ENCODE peak calls at places on chromosomes 3 and 15, in seven cellular contexts. P is stomach; X is CD8-positive, alpha-beta T cell; A is CD4-positive, alpha-beta memory T cell; C is ascending aorta; G is H1; H is A549. S is an unnamed sample. For H3K9me3, the result is how much of the 10 kb centered on the place peaks cover.

GRCh38 chr3:31952205-31952604 is 28.9 kb downstream of the OSBPL10 start:
- DNase-seq in P (no peak), X (no peak), A (no peak), C (no peak), G (no peak), H (no peak), S (peak)

GRCh38 chr3:192899540-192899982 is 18.1 kb downstream of the MB21D2 start:
- DNase-seq in P (no peak), X (no peak), A (no peak), C (no peak), G (no peak), H (peak), S (no peak)

GRCh38 chr3:57227930-57228733 is 603 bp downstream of the APPL1 start:
- DNase-seq in P (peak), X (peak), A (peak), C (peak), G (no peak), H (peak), S (peak)

GRCh38 chr15:78457101-78457500 is 19.1 kb downstream of the IREB2 start:
- DNase-seq in P (no peak), X (no peak), A (no peak), C (no peak), G (no peak), H (peak), S (no peak)

GRCh38 chr3:115784739-115785571 is 161.6 kb downstream of the GAP43 start:
- DNase-seq in P (no peak), X (no peak), A (no peak), C (no peak), G (no peak), H (no peak), S (peak)

GRCh38 chr3:11085078-11085840 is 69.0 kb upstream of the HRH1 start:
- DNase-seq in P (no peak), X (no peak), A (no peak), C (no peak), G (no peak), H (no peak), S (no peak)

GRCh38 chr15:67240235-67241131 is 14.0 kb downstream of the AAGAB start:
- DNase-seq in P (peak), X (peak), A (peak), C (no peak), G (no peak), H (peak), S (no peak)

GRCh38 chr3:123773681-123774431 is 110.3 kb downstream of the MYLK start:
- DNase-seq in P (no peak), X (no peak), A (no peak), C (peak), G (no peak), H (no peak), S (no peak)

GRCh38 chr3:195916291-195916690 is 7.9 kb upstream of the TNK2 start:
- DNase-seq in P (no peak), X (no peak), A (no peak), C (peak), G (no peak), H (no peak), S (no peak)

GRCh38 chr15:31397851-31398661 is 71.4 kb downstream of the KLF13 start:
- DNase-seq in P (no peak), X (no peak), A (no peak), C (peak), G (no peak), H (no peak), S (no peak)

GRCh38 chr15:72994778-72995177 is 57.5 kb upstream of the NEO1 start:
- DNase-seq in P (peak), X (no peak), A (no peak), C (no peak), G (no peak), H (no peak), S (no peak)

GRCh38 chr3:53045107-53045783 is 628 bp downstream of the SFMBT1 start:
- DNase-seq in P (peak), X (peak), A (peak), C (peak), G (no peak), H (peak), S (peak)

GRCh38 chr3:130850846-130851245 is 43.0 kb upstream of the ATP2C1 start:
- DNase-seq in P (no peak), X (no peak), A (no peak), C (no peak), G (no peak), H (no peak), S (peak)

GRCh38 chr15:95528920-95529319 is 801.6 kb upstream of the NR2F2 start:
- DNase-seq in P (no peak), X (no peak), A (no peak), C (no peak), G (no peak), H (no peak), S (no peak)

GRCh38 chr3:130907966-130908365 is 14.1 kb downstream of the ATP2C1 start:
- DNase-seq in P (no peak), X (no peak), A (peak), C (no peak), G (no peak), H (no peak), S (peak)

GRCh38 chr3:167829057-167829456 is 93.5 kb downstream of the SERPINI1 start:
- DNase-seq in P (no peak), X (no peak), A (no peak), C (no peak), G (no peak), H (no peak), S (no peak)

GRCh38 chr15:90126457-90127435 is 24.5 kb upstream of the IDH2 start:
- DNase-seq in P (peak), X (no peak), A (no peak), C (no peak), G (no peak), H (peak), S (no peak)

GRCh38 chr15:39629376-39629775 is 48.5 kb downstream of the THBS1 start:
- DNase-seq in P (no peak), X (peak), A (peak), C (no peak), G (no peak), H (no peak), S (peak)

GRCh38 chr3:33911525-33912322 is 113.3 kb downstream of the PDCD6IP start:
- DNase-seq in P (no peak), X (no peak), A (no peak), C (no peak), G (no peak), H (peak), S (no peak)

GRCh38 chr3:64289622-64290021 is 64.4 kb upstream of the PRICKLE2 start:
- DNase-seq in P (no peak), X (no peak), A (no peak), C (no peak), G (no peak), H (no peak), S (no peak)

GRCh38 chr3:52507359-52507758 is 12.2 kb downstream of the STAB1 start:
- DNase-seq in P (no peak), X (no peak), A (no peak), C (no peak), G (no peak), H (peak), S (no peak)

GRCh38 chr3:56633201-56633600 is 49.9 kb downstream of the TASOR start:
- DNase-seq in P (no peak), X (no peak), A (no peak), C (no peak), G (no peak), H (no peak), S (no peak)

GRCh38 chr3:51362476-51362875 is 22.6 kb upstream of the MANF start:
- DNase-seq in P (no peak), X (no peak), A (no peak), C (no peak), G (no peak), H (no peak), S (no peak)

GRCh38 chr3:72932416-72932815 is 44.6 kb downstream of the GXYLT2 start:
- DNase-seq in P (no peak), X (no peak), A (no peak), C (no peak), G (no peak), H (no peak), S (no peak)

GRCh38 chr15:56537881-56538280 is 72.9 kb upstream of the MNS1 start:
- DNase-seq in P (peak), X (peak), A (peak), C (no peak), G (no peak), H (no peak), S (no peak)

GRCh38 chr3:45644467-45645201 is 44.6 kb upstream of the SACM1L start:
- DNase-seq in P (no peak), X (no peak), A (no peak), C (no peak), G (no peak), H (peak), S (no peak)

GRCh38 chr3:130711885-130712284 is 34.7 kb downstream of the PIK3R4 start:
- DNase-seq in P (no peak), X (no peak), A (no peak), C (no peak), G (no peak), H (no peak), S (no peak)

GRCh38 chr15:67185621-67186225 is 68.7 kb downstream of the AAGAB start:
- DNase-seq in P (no peak), X (no peak), A (no peak), C (no peak), G (no peak), H (peak), S (no peak)

GRCh38 chr3:185920168-185920567 is 17.6 kb downstream of the TRA2B start:
- DNase-seq in P (no peak), X (no peak), A (no peak), C (no peak), G (no peak), H (no peak), S (no peak)

GRCh38 chr3:182180646-182181385 is 469.1 kb downstream of the SOX2 start:
- DNase-seq in P (no peak), X (no peak), A (no peak), C (no peak), G (no peak), H (no peak), S (no peak)

GRCh38 chr3:184341925-184342324 is 4.5 kb downstream of the FAM131A start:
- DNase-seq in P (peak), X (no peak), A (no peak), C (no peak), G (no peak), H (no peak), S (no peak)

GRCh38 chr3:195095704-195096036 is 175.3 kb downstream of the XXYLT1 start:
- DNase-seq in P (no peak), X (no peak), A (no peak), C (no peak), G (no peak), H (no peak), S (no peak)

GRCh38 chr3:127448161-127448561 is 142.4 kb downstream of the TPRA1 start:
- DNase-seq in P (peak), X (no peak), A (no peak), C (peak), G (no peak), H (no peak), S (no peak)

GRCh38 chr15:76057332-76058000 is 2.3 kb upstream of the TMEM266 start:
- DNase-seq in P (peak), X (peak), A (peak), C (no peak), G (no peak), H (peak), S (peak)

GRCh38 chr3:65490132-65490531 is 548.6 kb downstream of the MAGI1 start:
- DNase-seq in P (no peak), X (no peak), A (no peak), C (no peak), G (no peak), H (no peak), S (no peak)

GRCh38 chr15:41512078-41512394 is 1.6 kb downstream of the LTK start:
- DNase-seq in P (no peak), X (no peak), A (no peak), C (no peak), G (no peak), H (no peak), S (no peak)
- H3K4me3 ChIP-seq in P (peak), X (peak), A (no peak), C (peak), G (peak), H (no peak), S (peak)

GRCh38 chr3:172616061-172616461 is 92.8 kb upstream of the TNFSF10 start:
- DNase-seq in P (no peak), X (no peak), A (peak), C (no peak), G (no peak), H (no peak), S (no peak)
- H3K9me3 ChIP-seq in P (under half), X (under half), A (under half), C (under half), G (under half), H (under half), S (under half)

GRCh38 chr15:60721232-60721576 is 242.3 kb upstream of the ICE2 start:
- DNase-seq in P (no peak), X (no peak), A (no peak), C (no peak), G (no peak), H (no peak), S (no peak)
- H3K4me3 ChIP-seq in P (no peak), X (peak), A (peak), C (no peak), G (no peak), H (no peak), S (peak)

DNA sequence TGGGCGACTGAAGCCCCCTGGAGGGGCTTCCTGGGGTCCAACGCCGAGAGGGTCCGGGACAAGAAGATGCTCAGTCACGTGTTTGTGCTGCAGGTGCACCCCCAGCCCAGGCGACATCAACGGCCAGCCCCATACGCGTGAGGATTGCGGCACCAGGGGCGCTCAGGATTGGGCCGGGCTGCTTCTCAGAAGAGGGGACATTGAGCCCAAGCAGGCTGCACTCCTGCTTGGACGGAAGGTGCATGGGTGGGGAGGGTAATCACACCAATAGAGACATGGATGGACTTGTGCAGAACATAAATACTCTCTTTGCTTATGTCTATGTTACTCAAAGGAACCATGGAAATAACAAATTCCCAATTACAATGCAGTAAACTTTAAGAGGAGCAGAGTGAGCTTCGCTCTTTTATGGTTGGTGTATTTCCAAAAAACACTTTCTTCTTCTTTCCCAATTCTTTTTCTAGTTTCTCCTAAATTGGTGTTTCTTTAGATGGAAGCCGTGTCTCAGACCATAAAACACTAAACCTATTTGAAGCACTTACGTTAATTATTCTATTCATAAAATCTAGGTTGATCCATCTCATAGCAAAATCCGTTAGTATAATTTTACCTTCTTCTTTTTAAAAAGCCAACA is 182.7 kb downstream of the GOLGA6L6 start:
- DNase-seq in P (no peak), X (no peak), A (no peak), C (no peak), G (no peak), H (peak), S (no peak)
- H3K9me3 ChIP-seq in P (under half), X (under half), A (under half), C (under half), G (under half), H (under half), S (under half)

GRCh38 chr3:76497636-76498035 is 542.3 kb upstream of the ROBO2 start:
- DNase-seq in P (no peak), X (no peak), A (no peak), C (no peak), G (peak), H (no peak), S (no peak)

GRCh38 chr3:76500746-76501275 is 539.1 kb upstream of the ROBO2 start:
- DNase-seq in P (no peak), X (no peak), A (no peak), C (no peak), G (no peak), H (no peak), S (no peak)

GRCh38 chr3:76505202-76505875 is 534.6 kb upstream of the ROBO2 start:
- DNase-seq in P (no peak), X (no peak), A (no peak), C (no peak), G (no peak), H (no peak), S (no peak)

GRCh38 chr3:76501315-76501714 is 538.6 kb upstream of the ROBO2 start:
- DNase-seq in P (no peak), X (no peak), A (no peak), C (no peak), G (no peak), H (no peak), S (no peak)

GRCh38 chr3:76502076-76502475 is 537.8 kb upstream of the ROBO2 start:
- DNase-seq in P (no peak), X (no peak), A (no peak), C (no peak), G (no peak), H (no peak), S (no peak)
- H3K4me3 ChIP-seq in P (no peak), X (no peak), A (no peak), C (no peak), G (no peak), H (no peak), S (no peak)

DNA sequence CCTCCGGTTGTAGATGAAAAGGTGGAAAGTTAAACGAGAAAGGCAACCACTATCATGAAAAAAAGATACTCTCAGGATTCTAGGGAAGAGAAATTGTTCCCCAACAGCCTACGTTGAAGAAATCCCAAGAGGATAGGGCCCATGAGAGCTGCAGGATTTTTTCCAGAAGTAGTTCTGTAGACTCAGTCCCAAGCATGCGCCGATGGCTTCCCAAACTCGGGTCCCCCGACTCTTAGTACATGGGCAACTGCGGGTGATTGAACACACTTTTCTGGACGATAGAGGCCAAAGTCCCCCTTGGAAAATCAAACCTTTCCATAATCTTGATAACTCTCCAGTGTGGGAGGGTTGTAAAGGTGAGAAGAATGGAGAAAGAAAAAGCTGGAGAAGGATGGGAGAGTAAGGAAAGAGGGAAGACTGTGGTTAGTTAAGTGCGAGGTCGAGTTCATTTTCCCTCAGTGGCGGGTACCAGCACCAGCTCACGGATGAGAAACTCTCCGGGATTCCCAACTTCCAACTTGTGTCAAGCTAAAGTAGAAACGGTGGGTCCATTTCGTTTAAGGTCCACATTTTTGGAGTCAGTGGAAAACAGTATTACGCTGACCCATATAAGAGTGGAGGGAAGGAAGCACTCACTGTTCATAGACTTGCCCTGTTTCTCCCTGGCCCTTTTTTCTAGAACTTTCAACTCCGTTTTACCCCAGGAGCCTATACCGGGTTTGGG is 14.6 kb downstream of the ZIC1 start:
- DNase-seq in P (no peak), X (no peak), A (no peak), C (no peak), G (no peak), H (no peak), S (no peak)
- H3K9me3 ChIP-seq in P (under half), X (under half), A (under half), C (under half), G (under half), H (under half), S (under half)

S was measured in CD4-positive, CD25-positive, alpha-beta regulatory T cell.